ENCODE peak calls at places on chromosomes 11 and 22, in ten cellular contexts. Q, S, J, P, I, C, U, E, G and F are unnamed samples.

GRCh38 chr11:133992121-133992520 is 35.4 kb upstream of the IGSF9B start:
- DNase-seq in Q (no peak), U (no peak), J (no peak), G (no peak), E (no peak), P (no peak), C (no peak), S (no peak), I (no peak), F (peak; percentile 18)

GRCh38 chr11:100639140-100639539 is 47.9 kb upstream of the ARHGAP42 start:
- DNase-seq in Q (no peak), I (no peak), S (no peak), J (no peak), C (no peak), P (no peak), G (no peak), E (no peak), U (no peak), F (no peak)

GRCh38 chr11:108693852-108694251 is 29.0 kb downstream of the DDX10 start:
- DNase-seq in C (no peak), G (no peak), J (no peak), I (no peak), P (no peak), U (no peak), Q (no peak), S (no peak), E (no peak), F (no peak)

GRCh38 chr11:117809236-117810055 is 12.4 kb upstream of the DSCAML1 start:
- DNase-seq in C (no peak), P (peak; percentile 79), J (peak; percentile 28), E (peak; percentile 89), S (no peak), Q (no peak), G (no peak), I (no peak), U (peak; percentile 62), F (peak; percentile 83)

GRCh38 chr11:69183613-69184012 is 27.9 kb downstream of the SMIM38 start:
- DNase-seq in I (no peak), G (no peak), S (no peak), E (no peak), C (no peak), Q (no peak), U (no peak), P (no peak), J (peak; percentile 14), F (no peak)

GRCh38 chr22:49962751-49963646 is 2.4 kb downstream of the PIM3 start:
- DNase-seq in Q (no peak), G (no peak), S (no peak), E (no peak), I (peak; percentile 90), J (no peak), C (no peak), P (peak; percentile 9), U (no peak), F (no peak)

GRCh38 chr11:120834686-120835225 is 189.1 kb upstream of the TBCEL start:
- DNase-seq in C (no peak), J (no peak), P (no peak), S (no peak), E (no peak), Q (no peak), I (no peak), G (no peak), U (no peak), F (no peak)

GRCh38 chr22:21713428-21714058 is 22.1 kb downstream of the YPEL1 start:
- DNase-seq in G (no peak), I (no peak), U (no peak), E (no peak), P (no peak), Q (no peak), S (no peak), J (no peak), C (no peak), F (no peak)

GRCh38 chr11:111714522-111714921 is 51.7 kb downstream of the PPP2R1B start:
- DNase-seq in J (no peak), S (no peak), C (no peak), U (no peak), Q (no peak), G (no peak), E (no peak), P (no peak), I (no peak), F (no peak)

GRCh38 chr11:75246006-75246672 is 5.6 kb downstream of the TPBGL start:
- DNase-seq in Q (no peak), G (no peak), J (no peak), S (no peak), E (no peak), C (no peak), I (peak; percentile 79), U (no peak), P (no peak), F (no peak)

GRCh38 chr11:129695543-129696308 is 119.9 kb upstream of the TMEM45B start:
- DNase-seq in G (peak; percentile 5), Q (no peak), J (peak; percentile 27), U (no peak), S (peak; percentile 40), C (peak; percentile 43), P (no peak), E (peak; percentile 58), I (peak; percentile 89), F (peak; percentile 26)

GRCh38 chr22:37228106-37229011 is 15.7 kb downstream of the RAC2 start:
- DNase-seq in E (no peak), J (peak; percentile 71), G (no peak), S (no peak), U (no peak), Q (no peak), I (no peak), P (no peak), C (no peak), F (no peak)